ENCODE peak calls at places on chromosomes 13 and 19, in six cellular contexts. V is heart right ventricle, W is gastrocnemius medialis, R is A549, T is left lung, P is heart left ventricle. Q is an unnamed sample.

GRCh38 chr13:102400619-102401125 is 1.2 kb downstream of the FGF14 start:
- ATAC-seq in V (peak; percentile 62), W (no peak), R (no peak), T (peak; percentile 53), P (peak; percentile 41), Q (peak; percentile 36)

GRCh38 chr19:21463449-21464105 is 41.8 kb upstream of the ZNF429 start:
- ATAC-seq in V (peak; percentile 88), W (no peak), R (no peak), T (peak; percentile 96), P (peak; percentile 95), Q (no peak)

GRCh38 chr19:38287604-38288003 is 16.4 kb upstream of the C19orf33 start:
- ATAC-seq in V (peak; percentile 43), W (no peak), R (no peak), T (peak; percentile 27), P (peak; percentile 50), Q (no peak)

GRCh38 chr13:42990991-42991891 is 800 bp downstream of the EPSTI1 start:
- ATAC-seq in V (peak; percentile 5), W (peak; percentile 21), R (no peak), T (peak; percentile 40), P (no peak), Q (peak; percentile 14)

GRCh38 chr19:42261763-42262162 is 6.8 kb upstream of the ERF start:
- ATAC-seq in V (no peak), W (no peak), R (peak; percentile 41), T (no peak), P (no peak), Q (no peak)

GRCh38 chr19:848457-848921 is 3.6 kb upstream of the ELANE start:
- ATAC-seq in V (no peak), W (no peak), R (no peak), T (no peak), P (peak; percentile 21), Q (no peak)

GRCh38 chr19:47435196-47435595 is 15.9 kb upstream of the MEIS3 start:
- ATAC-seq in V (no peak), W (no peak), R (no peak), T (no peak), P (no peak), Q (no peak)

GRCh38 chr19:15265849-15266248 is 33.6 kb upstream of the EPHX3 start:
- ATAC-seq in V (peak; percentile 84), W (peak; percentile 85), R (no peak), T (peak; percentile 66), P (peak; percentile 86), Q (peak; percentile 95)

GRCh38 chr19:5114713-5115112 is 145.8 kb downstream of the KDM4B start:
- ATAC-seq in V (peak; percentile 42), W (no peak), R (no peak), T (no peak), P (peak; percentile 37), Q (no peak)

GRCh38 chr13:60267498-60268202 is 103.9 kb upstream of the DIAPH3 start:
- ATAC-seq in V (no peak), W (no peak), R (peak; percentile 76), T (peak; percentile 81), P (no peak), Q (no peak)

GRCh38 chr13:109205315-109205714 is 575.9 kb downstream of the MYO16 start:
- ATAC-seq in V (no peak), W (no peak), R (no peak), T (peak; percentile 44), P (no peak), Q (no peak)

GRCh38 chr13:114339779-114340534 is 25.7 kb downstream of the CHAMP1 start:
- ATAC-seq in V (no peak), W (no peak), R (peak; percentile 70), T (peak; percentile 52), P (no peak), Q (no peak)

GRCh38 chr13:54356849-54357248 is 1328.2 kb downstream of the OLFM4 start:
- ATAC-seq in V (no peak), W (no peak), R (no peak), T (no peak), P (no peak), Q (no peak)

GRCh38 chr19:35563207-35563829 is at the start of gene ATP4A:
- ATAC-seq in V (no peak), W (no peak), R (peak; percentile 6), T (no peak), P (no peak), Q (no peak)

GRCh38 chr19:10452726-10453620 is 32.6 kb downstream of the PDE4A start:
- ATAC-seq in V (no peak), W (no peak), R (no peak), T (no peak), P (peak; percentile 27), Q (peak; percentile 28)

GRCh38 chr13:33146843-33147611 is 130.8 kb downstream of the KL start:
- ATAC-seq in V (no peak), W (no peak), R (no peak), T (no peak), P (no peak), Q (no peak)

GRCh38 chr19:33291623-33292534 is 10.5 kb downstream of the CEBPA start:
- ATAC-seq in V (no peak), W (no peak), R (no peak), T (peak; percentile 67), P (no peak), Q (no peak)

GRCh38 chr13:37492061-37492460 is 106.5 kb downstream of the POSTN start:
- ATAC-seq in V (no peak), W (no peak), R (no peak), T (no peak), P (no peak), Q (no peak)

GRCh38 chr19:4654437-4655361 is 15.4 kb downstream of the TNFAIP8L1 start:
- ATAC-seq in V (no peak), W (peak; percentile 45), R (no peak), T (no peak), P (no peak), Q (no peak)

GRCh38 chr13:39672378-39673132 is 17.1 kb downstream of the COG6 start:
- ATAC-seq in V (no peak), W (no peak), R (no peak), T (no peak), P (no peak), Q (no peak)

DNA sequence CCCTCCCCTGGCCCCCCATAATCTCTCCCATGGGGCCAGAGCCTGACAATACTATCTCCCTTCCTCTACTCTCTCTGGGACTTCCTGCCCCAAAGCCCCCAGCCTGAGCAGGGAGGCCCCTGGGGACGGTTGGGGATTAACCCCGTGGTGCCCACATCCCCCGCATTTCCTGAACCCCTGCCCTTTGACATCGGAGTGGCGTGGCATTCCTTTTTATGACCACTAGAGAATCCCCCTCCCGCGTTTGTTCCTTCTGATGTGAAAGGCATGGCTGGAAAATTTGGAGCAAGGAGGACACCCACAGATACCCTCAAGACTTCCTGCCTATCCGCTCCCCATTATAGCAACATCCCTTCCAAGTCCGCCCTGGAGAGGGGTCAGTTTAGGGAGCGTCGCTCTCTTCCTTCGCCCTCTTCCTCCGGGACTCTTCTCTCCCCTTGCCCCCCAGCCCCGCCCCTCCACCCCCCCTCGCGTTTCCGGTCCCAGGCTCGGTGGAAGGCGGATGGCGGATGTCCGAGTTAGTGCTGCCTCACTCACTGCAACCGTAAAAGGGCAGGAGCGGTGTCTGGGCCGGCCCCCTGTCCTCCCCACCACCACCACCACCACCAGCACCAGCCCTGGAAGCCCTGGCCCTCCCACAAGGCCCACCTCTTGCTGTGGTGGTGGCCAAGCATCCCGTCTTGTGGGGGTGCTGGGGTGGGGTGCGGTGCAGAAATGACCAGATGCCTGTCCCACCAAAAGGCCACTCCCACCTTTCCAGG is 1.8 kb downstream of the VASP start:
- ATAC-seq in V (peak; percentile 77), W (no peak), R (peak; percentile 35), T (peak; percentile 33), P (peak; percentile 62), Q (peak; percentile 73)
- TF ChIP-seq CTCF in V (no peak), W (no peak), R (no peak), T (no peak), P (no peak), Q (peak; percentile 34)

DNA sequence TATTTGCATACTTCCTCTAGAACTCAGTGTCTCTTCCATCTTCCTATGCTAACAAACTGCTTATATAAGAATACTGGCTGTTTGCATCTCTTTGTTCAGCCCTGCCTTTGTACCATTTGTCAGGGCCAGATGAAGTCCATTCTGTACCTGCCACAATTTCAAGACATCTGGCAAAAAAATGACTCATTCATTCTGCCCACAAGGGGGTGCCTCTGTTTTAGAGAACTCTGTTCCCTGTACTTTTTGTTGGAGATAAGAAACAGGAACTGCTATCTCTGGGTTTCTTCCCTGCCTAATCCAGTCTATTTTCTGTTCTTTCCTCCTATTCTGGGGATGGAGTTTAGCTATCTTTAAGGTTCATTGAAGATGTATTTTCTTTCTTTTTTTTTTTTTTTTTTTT is 23.0 kb downstream of the ZNF568 start:
- ATAC-seq in V (no peak), W (no peak), R (no peak), T (no peak), P (no peak), Q (no peak)
- TF ChIP-seq CTCF in V (no peak), W (no peak), R (no peak), T (no peak), P (no peak), Q (no peak)

GRCh38 chr13:93248627-93249047 is 22.0 kb downstream of the GPC6 start:
- ATAC-seq in V (no peak), W (no peak), R (peak; percentile 86), T (peak; percentile 94), P (peak; percentile 53), Q (no peak)
- TF ChIP-seq CTCF in V (no peak), W (no peak), R (peak; percentile 16), T (peak; percentile 8), P (no peak), Q (no peak)

DNA sequence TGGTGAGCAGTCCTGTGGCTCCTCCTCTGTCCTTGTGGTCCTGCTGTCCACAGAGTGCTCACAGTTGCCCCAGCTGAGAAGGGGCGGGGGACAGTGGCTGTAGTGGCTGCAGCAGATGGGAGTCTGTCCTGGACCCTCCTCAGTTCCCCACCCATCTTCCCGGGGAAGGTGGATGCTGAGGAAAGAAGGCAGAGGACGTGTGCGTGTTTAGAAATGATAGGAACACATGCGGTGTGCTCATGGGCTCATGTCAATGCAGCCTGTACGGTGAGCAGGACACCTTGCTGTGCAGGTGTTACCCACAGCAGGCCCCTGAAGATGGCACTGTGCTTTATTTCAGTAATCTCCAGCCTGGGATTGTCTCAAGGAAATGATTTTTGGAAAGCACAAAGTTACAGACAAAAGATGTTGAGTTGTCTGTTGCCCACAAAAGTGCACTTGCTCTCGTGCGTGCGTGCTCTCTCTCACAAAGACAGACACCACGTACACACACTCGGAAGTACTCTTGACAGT is 49.2 kb upstream of the TEX29 start:
- ATAC-seq in V (no peak), W (no peak), R (no peak), T (no peak), P (peak; percentile 41), Q (no peak)
- TF ChIP-seq CTCF in V (no peak), W (no peak), R (no peak), T (no peak), P (no peak), Q (no peak)